ENCODE peak calls at places on chromosomes 7 and 10, in five cellular contexts. G is PC-9, N is fibroblast of lung, P is prostate gland, D is body of pancreas. M is an unnamed sample.

GRCh38 chr7:140676303-140676702 is 3.6 kb downstream of the ADCK2 start:
- DNase-seq in G (peak; percentile 15), N (no peak), P (no peak), D (no peak), M (no peak)

GRCh38 chr7:114212753-114213439 is 201.7 kb upstream of the FOXP2 start:
- DNase-seq in G (no peak), N (peak; percentile 11), P (no peak), D (no peak), M (no peak)

GRCh38 chr10:5506246-5506645 is 6.9 kb upstream of the CALML5 start:
- DNase-seq in G (no peak), N (no peak), P (no peak), D (no peak), M (no peak)

GRCh38 chr7:31432831-31433340 is 81.0 kb upstream of the ITPRID1 start:
- DNase-seq in G (no peak), N (no peak), P (no peak), D (no peak), M (no peak)

GRCh38 chr7:127650842-127651555 is 995 bp upstream of the SND1 start:
- DNase-seq in G (no peak), N (peak; percentile 61), P (peak; percentile 8), D (peak; percentile 24), M (peak; percentile 69)

GRCh38 chr7:94133460-94133859 is 129.3 kb upstream of the BET1 start:
- DNase-seq in G (no peak), N (peak; percentile 13), P (no peak), D (no peak), M (no peak)

GRCh38 chr10:31554556-31554955 is 235.5 kb downstream of the ZEB1 start:
- DNase-seq in G (no peak), N (peak; percentile 64), P (no peak), D (no peak), M (no peak)

GRCh38 chr7:81618400-81619014 is 151.3 kb downstream of the HGF start:
- DNase-seq in G (no peak), N (peak; percentile 96), P (no peak), D (no peak), M (no peak)

GRCh38 chr10:132247943-132248342 is 59.8 kb downstream of the STK32C start:
- DNase-seq in G (no peak), N (no peak), P (no peak), D (no peak), M (no peak)
- H3K4me1 ChIP-seq in G (no peaks in the 10 kb centered on the region), N (no peaks in the 10 kb centered on the region), P (no peaks in the 10 kb centered on the region), D (peaks cover 9% of the 10 kb centered on the region), M (no peaks in the 10 kb centered on the region)

GRCh38 chr10:21449288-21449966 is 76.1 kb downstream of the SKIDA1 start:
- DNase-seq in G (no peak), N (no peak), P (no peak), D (no peak), M (no peak)
- TF ChIP-seq CTCF in G (no peak), N (no peak), P (no peak), D (no peak), M (no peak)

GRCh38 chr7:129828989-129829676 is 123.6 kb downstream of the UBE2H start:
- DNase-seq in G (no peak), N (no peak), P (no peak), D (no peak), M (no peak)
- H3K4me1 ChIP-seq in G (peaks cover 41% of the 10 kb centered on the region), N (peaks cover 13% of the 10 kb centered on the region), P (peaks cover 7% of the 10 kb centered on the region), D (peaks cover 41% of the 10 kb centered on the region), M (peaks cover 35% of the 10 kb centered on the region)

GRCh38 chr7:38367301-38367700 is 93.9 kb upstream of the TARP start:
- DNase-seq in G (no peak), N (no peak), P (no peak), D (no peak), M (no peak)

GRCh38 chr7:38369816-38370493 is 96.5 kb upstream of the TARP start:
- DNase-seq in G (peak; percentile 53), N (peak; percentile 84), P (peak; percentile 62), D (peak; percentile 84), M (peak; percentile 84)

GRCh38 chr7:38373155-38373554 is 99.7 kb upstream of the TARP start:
- DNase-seq in G (no peak), N (no peak), P (no peak), D (no peak), M (no peak)

GRCh38 chr7:38368191-38368605 is 94.8 kb upstream of the TARP start:
- DNase-seq in G (peak; percentile 55), N (peak; percentile 49), P (peak; percentile 17), D (peak; percentile 69), M (peak; percentile 83)
- TF ChIP-seq CTCF in G (peak; percentile 75), N (peak; percentile 73), P (no peak), D (peak; percentile 62), M (peak; percentile 69)

GRCh38 chr10:72328829-72329204 is 25.9 kb downstream of the DNAJB12 start:
- DNase-seq in G (peak; percentile 32), N (no peak), P (no peak), D (no peak), M (no peak)
- H3K4me1 ChIP-seq in G (peaks cover 79% of the 10 kb centered on the region), N (peaks cover 24% of the 10 kb centered on the region), P (peaks cover 29% of the 10 kb centered on the region), D (peaks cover 86% of the 10 kb centered on the region), M (peaks cover 8% of the 10 kb centered on the region)

GRCh38 chr10:119758448-119758847 is 32.6 kb downstream of the INPP5F start:
- DNase-seq in G (no peak), N (no peak), P (no peak), D (no peak), M (no peak)

GRCh38 chr10:119755446-119755845 is 29.6 kb downstream of the INPP5F start:
- DNase-seq in G (no peak), N (no peak), P (no peak), D (no peak), M (no peak)

GRCh38 chr10:119754085-119754484 is 28.2 kb downstream of the INPP5F start:
- DNase-seq in G (no peak), N (no peak), P (no peak), D (no peak), M (no peak)

GRCh38 chr10:119750391-119751230 is 24.8 kb downstream of the INPP5F start:
- DNase-seq in G (peak; percentile 59), N (peak; percentile 86), P (peak; percentile 67), D (peak; percentile 71), M (peak; percentile 76)

DNA sequence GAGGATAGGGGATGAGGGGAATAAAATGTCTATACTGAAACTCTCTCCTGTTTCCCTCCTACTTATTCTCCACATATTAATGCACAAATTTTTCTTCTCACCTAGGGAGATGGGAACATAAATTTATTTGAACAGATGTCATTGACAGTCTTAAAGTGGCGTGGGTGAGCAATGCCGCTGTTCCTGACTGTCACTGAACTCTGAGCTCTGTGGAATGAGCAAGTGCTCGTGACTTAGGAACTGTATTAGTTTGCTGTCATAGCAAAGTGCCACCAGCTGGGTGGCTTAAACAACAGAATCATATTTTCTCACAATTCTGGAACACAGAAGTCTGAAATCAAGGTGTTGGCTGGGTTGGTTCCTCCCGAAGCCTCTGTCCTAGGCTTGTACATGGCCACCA is 29.1 kb downstream of the INPP5F start:
- DNase-seq in G (no peak), N (no peak), P (no peak), D (peak; percentile 18), M (no peak)
- TF ChIP-seq CTCF in G (no peak), N (no peak), P (no peak), D (no peak), M (no peak)

M was measured in Caco-2.